ENCODE peak calls at places on chromosomes 16 and 17, in four cellular contexts. B is colonic mucosa, I is KG1, F is skeletal muscle cell. Z is an unnamed sample.

GRCh38 chr16:1712791-1713261 is 6.8 kb downstream of the MAPK8IP3 start:
- DNase-seq in B (no peak), I (no peak), F (no peak), Z (peak; percentile 38)

GRCh38 chr16:81201267-81201666 is 37.2 kb upstream of the BCO1 start:
- DNase-seq in B (no peak), I (no peak), F (no peak), Z (no peak)

GRCh38 chr17:7043544-7044268 is at the start of gene SLC16A11:
- DNase-seq in B (peak; percentile 59), I (no peak), F (no peak), Z (peak; percentile 80)

GRCh38 chr16:74451951-74452758 is 30.9 kb upstream of the CLEC18B start:
- DNase-seq in B (no peak), I (no peak), F (no peak), Z (no peak)

GRCh38 chr16:48531011-48531962 is 78.7 kb downstream of the N4BP1 start:
- DNase-seq in B (no peak), I (no peak), F (no peak), Z (no peak)

GRCh38 chr17:11601661-11602060 is 3.4 kb downstream of the DNAH9 start:
- DNase-seq in B (no peak), I (no peak), F (no peak), Z (no peak)

GRCh38 chr17:68390888-68391545 is 66.3 kb downstream of the WIPI1 start:
- DNase-seq in B (no peak), I (no peak), F (peak; percentile 66), Z (no peak)

GRCh38 chr17:8152981-8153549 is 861 bp upstream of the PER1 start:
- DNase-seq in B (no peak), I (no peak), F (no peak), Z (no peak)

GRCh38 chr17:76053230-76054111 is 18.8 kb downstream of the SRP68 start:
- DNase-seq in B (no peak), I (no peak), F (peak; percentile 26), Z (no peak)

GRCh38 chr17:11742891-11743290 is 144.6 kb downstream of the DNAH9 start:
- DNase-seq in B (no peak), I (no peak), F (no peak), Z (no peak)

GRCh38 chr16:79261461-79261860 is 339.1 kb downstream of the MAF start:
- DNase-seq in B (peak; percentile 41), I (no peak), F (no peak), Z (no peak)

GRCh38 chr17:1883536-1883935 is 53.7 kb downstream of the RPA1 start:
- DNase-seq in B (no peak), I (no peak), F (no peak), Z (no peak)

GRCh38 chr17:40415390-40415789 is 2.3 kb downstream of the TOP2A start:
- DNase-seq in B (no peak), I (no peak), F (peak; percentile 10), Z (peak; percentile 45)

GRCh38 chr16:88686439-88687253 is at the start of gene SNAI3:
- DNase-seq in B (peak; percentile 95), I (peak; percentile 49), F (no peak), Z (peak; percentile 90)

GRCh38 chr17:35709874-35710273 is 21.6 kb upstream of the RASL10B start:
- DNase-seq in B (no peak), I (no peak), F (peak; percentile 67), Z (no peak)

GRCh38 chr16:87431926-87432325 is 39.8 kb downstream of the MAP1LC3B start:
- DNase-seq in B (no peak), I (no peak), F (peak; percentile 64), Z (no peak)

GRCh38 chr16:30025156-30025555 is 2.2 kb downstream of the C16orf92 start:
- DNase-seq in B (no peak), I (no peak), F (no peak), Z (no peak)

GRCh38 chr16:82135844-82136243 is 34.2 kb downstream of the MPHOSPH6 start:
- DNase-seq in B (no peak), I (no peak), F (no peak), Z (no peak)

GRCh38 chr17:34614698-34615097 is 35.3 kb downstream of the TMEM132E start:
- DNase-seq in B (no peak), I (no peak), F (no peak), Z (no peak)

GRCh38 chr16:87641721-87642120 is 39.4 kb downstream of the JPH3 start:
- DNase-seq in B (no peak), I (no peak), F (no peak), Z (no peak)

GRCh38 chr17:61504697-61505096 is 52.5 kb downstream of the TBX4 start:
- DNase-seq in B (no peak), I (no peak), F (peak; percentile 66), Z (no peak)

GRCh38 chr17:63443053-63443452 is 3.1 kb downstream of the CYB561 start:
- DNase-seq in B (no peak), I (no peak), F (no peak), Z (no peak)

GRCh38 chr16:82081271-82081670 is 46.2 kb downstream of the HSD17B2 start:
- DNase-seq in B (no peak), I (no peak), F (no peak), Z (no peak)

Z was measured in naive B cell.